ENCODE peak calls at places on chromosomes 5 and 9, in eight cellular contexts. X is adrenal gland, K is pancreas, J is K562, Y is HCT116, D is AG04450, W is body of pancreas, C is HepG2. F is an unnamed sample.

GRCh38 chr5:52283221-52283620 is 504.5 kb upstream of the ITGA1 start:
- DNase-seq in X (peak; percentile 72), K (peak; percentile 58), J (no peak), Y (no peak), D (no peak), W (peak; percentile 88), C (no peak), F (no peak)

GRCh38 chr5:180599590-180599914 is 8.3 kb upstream of the SCGB3A1 start:
- DNase-seq in X (no peak), K (no peak), J (peak; percentile 5), Y (no peak), D (no peak), W (peak; percentile 10), C (no peak), F (no peak)

GRCh38 chr5:181152406-181152805 is 5.0 kb downstream of the OR2V2 start:
- DNase-seq in X (no peak), K (no peak), J (no peak), Y (no peak), D (peak; percentile 41), W (no peak), C (peak; percentile 44), F (no peak)

GRCh38 chr9:123355761-123356520 is at the start of gene CRB2:
- DNase-seq in X (no peak), K (no peak), J (peak; percentile 86), Y (no peak), D (no peak), W (no peak), C (peak; percentile 54), F (no peak)

GRCh38 chr9:87307810-87308209 is 189.9 kb upstream of the DAPK1 start:
- DNase-seq in X (no peak), K (no peak), J (no peak), Y (no peak), D (no peak), W (no peak), C (no peak), F (no peak)

GRCh38 chr9:128428644-128429504 is 8.2 kb downstream of the CERCAM start:
- DNase-seq in X (no peak), K (no peak), J (peak; percentile 88), Y (no peak), D (no peak), W (no peak), C (no peak), F (no peak)

GRCh38 chr5:112762113-112762810 is 24.6 kb downstream of the APC start:
- DNase-seq in X (no peak), K (no peak), J (no peak), Y (no peak), D (no peak), W (no peak), C (no peak), F (no peak)

GRCh38 chr9:97543568-97543967 is 42.1 kb downstream of the TMOD1 start:
- DNase-seq in X (no peak), K (no peak), J (no peak), Y (peak; percentile 10), D (no peak), W (no peak), C (peak; percentile 13), F (no peak)

GRCh38 chr5:112186401-112186990 is 232.6 kb downstream of the EPB41L4A start:
- DNase-seq in X (no peak), K (no peak), J (no peak), Y (peak; percentile 53), D (peak; percentile 10), W (no peak), C (peak; percentile 35), F (no peak)

GRCh38 chr5:67538855-67539506 is 342.4 kb upstream of the CD180 start:
- DNase-seq in X (no peak), K (no peak), J (no peak), Y (no peak), D (no peak), W (no peak), C (no peak), F (no peak)

DNA sequence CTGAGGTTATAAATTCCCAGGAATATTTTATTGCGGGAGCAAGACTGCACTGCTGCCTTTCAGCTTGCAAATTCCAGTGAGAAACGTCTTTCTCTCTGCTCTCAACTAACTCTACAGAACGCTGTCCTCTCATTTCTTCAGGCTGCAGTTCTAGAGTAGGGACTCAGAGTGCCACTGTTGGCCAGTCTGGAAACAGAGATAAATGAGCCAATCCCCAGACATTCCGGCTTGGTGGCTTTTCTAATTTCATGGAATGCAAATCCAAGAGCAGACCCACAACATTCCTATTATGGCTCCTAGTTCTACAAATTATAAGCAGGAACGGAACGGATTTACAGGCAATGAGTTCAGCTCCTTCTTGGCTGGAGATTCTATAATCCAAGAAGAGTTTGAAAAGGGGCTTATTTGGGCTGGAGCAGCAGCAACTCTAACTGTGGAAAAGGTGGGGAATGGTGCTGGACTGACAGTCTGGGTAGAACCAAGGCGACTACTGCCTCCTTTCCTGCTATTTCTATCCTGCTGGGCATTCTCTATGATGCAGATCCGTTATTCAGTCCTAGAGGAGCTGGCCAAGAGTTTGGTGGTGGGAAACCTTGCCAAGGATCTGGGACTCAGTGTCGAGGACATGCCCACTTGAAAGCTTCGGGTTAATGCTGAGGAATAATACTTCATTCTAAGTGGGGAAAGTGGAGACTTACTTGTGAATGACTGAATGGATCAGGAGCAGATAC is 9.3 kb downstream of the PCDHGA12 start:
- DNase-seq in X (no peak), K (no peak), J (no peak), Y (no peak), D (no peak), W (no peak), C (no peak), F (no peak)
- H3K9me3 ChIP-seq in X (no peaks in the 10 kb centered on the region), K (no peaks in the 10 kb centered on the region), J (no peaks in the 10 kb centered on the region), Y (no peaks in the 10 kb centered on the region), D (peaks cover 20% of the 10 kb centered on the region), W (no peaks in the 10 kb centered on the region), C (no peaks in the 10 kb centered on the region), F (no peaks in the 10 kb centered on the region)

GRCh38 chr9:132983814-132984201 is 5.3 kb downstream of the GFI1B start:
- DNase-seq in X (no peak), K (no peak), J (no peak), Y (no peak), D (no peak), W (no peak), C (no peak), F (no peak)
- H3K27me3 ChIP-seq in X (peaks cover 8% of the 10 kb centered on the region), K (no peaks in the 10 kb centered on the region), J (no peaks in the 10 kb centered on the region), Y (peaks cover 7% of the 10 kb centered on the region), D (peaks cover 45% of the 10 kb centered on the region), W (no peaks in the 10 kb centered on the region), C (peaks cover 33% of the 10 kb centered on the region), F (no peaks in the 10 kb centered on the region)

DNA sequence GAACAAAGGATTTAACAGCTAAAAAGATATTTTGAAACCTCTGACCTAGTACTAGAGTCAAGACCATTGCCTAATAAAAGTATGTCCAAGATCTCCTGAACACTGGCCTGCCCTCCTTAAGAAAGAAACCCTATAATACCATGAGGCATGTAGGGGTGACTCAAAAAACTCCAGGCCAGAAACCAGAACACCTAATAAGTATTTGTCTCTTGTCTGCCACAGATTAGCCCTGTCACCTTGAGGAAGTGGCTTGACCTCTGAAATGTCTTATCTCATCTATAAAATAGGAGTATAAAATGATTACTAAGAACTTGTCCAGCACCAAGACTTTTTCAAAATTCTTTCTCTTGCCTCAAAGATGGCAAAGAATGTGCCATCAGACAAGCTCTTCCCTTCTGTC is 125.5 kb upstream of the RASGRF2 start:
- DNase-seq in X (no peak), K (no peak), J (no peak), Y (no peak), D (no peak), W (no peak), C (no peak), F (no peak)
- H3K27ac ChIP-seq in X (no peak overlapping the region), K (no peak overlapping the region), J (no peak overlapping the region), Y (no peak overlapping the region), D (no peak overlapping the region), W (no peak overlapping the region), C (no peak overlapping the region), F (no peak overlapping the region)

GRCh38 chr5:24053731-24054130 is 546.3 kb downstream of the PRDM9 start:
- DNase-seq in X (no peak), K (no peak), J (no peak), Y (no peak), D (no peak), W (no peak), C (no peak), F (no peak)
- H3K9me3 ChIP-seq in X (no peaks in the 10 kb centered on the region), K (no peaks in the 10 kb centered on the region), J (peaks cover 5% of the 10 kb centered on the region), Y (peaks cover 10% of the 10 kb centered on the region), D (peaks cover 17% of the 10 kb centered on the region), W (no peaks in the 10 kb centered on the region), C (peaks cover 72% of the 10 kb centered on the region), F (no peaks in the 10 kb centered on the region)

GRCh38 chr5:177985430-177986040 is 10.5 kb downstream of the PROP1 start:
- DNase-seq in X (no peak), K (no peak), J (no peak), Y (no peak), D (no peak), W (no peak), C (no peak), F (no peak)

GRCh38 chr5:177983763-177984564 is 12.1 kb downstream of the PROP1 start:
- DNase-seq in X (no peak), K (no peak), J (no peak), Y (no peak), D (no peak), W (no peak), C (no peak), F (no peak)

GRCh38 chr5:177982072-177982727 is 13.8 kb downstream of the PROP1 start:
- DNase-seq in X (no peak), K (peak; percentile 77), J (peak; percentile 41), Y (peak; percentile 19), D (no peak), W (peak; percentile 60), C (peak; percentile 7), F (no peak)

GRCh38 chr5:177982956-177983355 is 13.1 kb downstream of the PROP1 start:
- DNase-seq in X (no peak), K (no peak), J (no peak), Y (no peak), D (no peak), W (no peak), C (no peak), F (no peak)

DNA sequence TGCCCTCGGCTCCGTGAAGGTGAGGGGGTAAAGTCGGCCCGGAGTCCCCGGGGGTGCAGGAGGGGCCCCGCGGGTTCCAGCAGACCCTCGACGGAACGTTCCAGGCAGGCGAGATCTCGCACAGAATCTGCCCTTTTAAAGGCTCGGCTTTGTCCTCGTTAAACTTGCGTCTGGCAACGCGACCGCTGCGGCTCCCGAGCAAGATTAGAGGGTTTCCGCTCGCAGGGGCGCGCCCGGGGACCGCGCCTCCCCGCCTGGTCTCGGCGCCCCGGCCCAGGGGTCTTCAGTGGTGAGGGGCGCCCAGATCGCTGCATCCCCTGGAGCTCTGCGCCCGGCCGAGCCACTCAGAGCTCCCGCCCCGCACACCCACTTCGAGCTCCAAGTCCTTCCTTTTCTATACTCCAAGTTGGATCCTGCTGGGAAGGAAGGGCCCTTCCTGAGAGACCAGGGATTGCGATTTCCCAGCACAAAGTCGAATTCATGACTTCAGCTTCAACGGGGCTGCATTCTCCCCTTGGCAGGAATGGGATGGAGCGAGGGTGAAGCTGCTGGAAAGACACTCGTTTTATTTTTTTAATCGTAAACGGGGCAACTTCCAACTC is 11.4 kb downstream of the PROP1 start:
- DNase-seq in X (no peak), K (no peak), J (no peak), Y (no peak), D (no peak), W (no peak), C (no peak), F (no peak)
- H3K27me3 ChIP-seq in X (peaks cover 44% of the 10 kb centered on the region), K (no peaks in the 10 kb centered on the region), J (peaks cover 65% of the 10 kb centered on the region), Y (no peaks in the 10 kb centered on the region), D (peaks cover 54% of the 10 kb centered on the region), W (no peaks in the 10 kb centered on the region), C (peaks cover 50% of the 10 kb centered on the region), F (peaks cover 4% of the 10 kb centered on the region)

GRCh38 chr5:19927919-19928318 is 60.1 kb downstream of the CDH18 start:
- DNase-seq in X (no peak), K (no peak), J (no peak), Y (no peak), D (no peak), W (no peak), C (peak; percentile 2), F (no peak)
- H3K27ac ChIP-seq in X (no peak overlapping the region), K (no peak overlapping the region), J (no peak overlapping the region), Y (no peak overlapping the region), D (no peak overlapping the region), W (no peak overlapping the region), C (no peak overlapping the region), F (no peak overlapping the region)

F was measured in right cardiac atrium.